ENCODE peak calls at places on chromosome 12, in eight cellular contexts. One of them, this sample, is unnamed.

GRCh38 chr12:6792522-6793201 is 3.3 kb downstream of the CD4 start:
- DNase-seq in AG10803: no peak
- DNase-seq in cardiac muscle cell: peak; percentile 32
- DNase-seq in A673: no peak
- DNase-seq in mucosa of descending colon: no peak
- DNase-seq in colonic mucosa: no peak
- DNase-seq in lower leg skin: no peak
- DNase-seq in CD8-positive, alpha-beta T cell: peak; percentile 22
- DNase-seq in this sample: no peak

GRCh38 chr12:118773956-118774723 is 207.2 kb upstream of the SRRM4 start:
- DNase-seq in AG10803: no peak
- DNase-seq in cardiac muscle cell: peak; percentile 29
- DNase-seq in A673: no peak
- DNase-seq in mucosa of descending colon: no peak
- DNase-seq in colonic mucosa: no peak
- DNase-seq in lower leg skin: no peak
- DNase-seq in CD8-positive, alpha-beta T cell: no peak
- DNase-seq in this sample: no peak

GRCh38 chr12:128382946-128383739 is 116.2 kb downstream of the TMEM132C start:
- DNase-seq in AG10803: no peak
- DNase-seq in cardiac muscle cell: no peak
- DNase-seq in A673: no peak
- DNase-seq in mucosa of descending colon: no peak
- DNase-seq in colonic mucosa: no peak
- DNase-seq in lower leg skin: no peak
- DNase-seq in CD8-positive, alpha-beta T cell: no peak
- DNase-seq in this sample: no peak

GRCh38 chr12:62730649-62731377 is 204.1 kb downstream of the PPM1H start:
- DNase-seq in AG10803: peak; percentile 97
- DNase-seq in cardiac muscle cell: no peak
- DNase-seq in A673: no peak
- DNase-seq in mucosa of descending colon: no peak
- DNase-seq in colonic mucosa: no peak
- DNase-seq in lower leg skin: no peak
- DNase-seq in CD8-positive, alpha-beta T cell: no peak
- DNase-seq in this sample: peak; percentile 97

GRCh38 chr12:64749466-64750202 is 9.6 kb downstream of the GNS start:
- DNase-seq in AG10803: no peak
- DNase-seq in cardiac muscle cell: no peak
- DNase-seq in A673: no peak
- DNase-seq in mucosa of descending colon: no peak
- DNase-seq in colonic mucosa: no peak
- DNase-seq in lower leg skin: no peak
- DNase-seq in CD8-positive, alpha-beta T cell: no peak
- DNase-seq in this sample: no peak

GRCh38 chr12:57694459-57695019 is 607 bp downstream of the OS9 start:
- DNase-seq in AG10803: no peak
- DNase-seq in cardiac muscle cell: peak; percentile 25
- DNase-seq in A673: no peak
- DNase-seq in mucosa of descending colon: peak; percentile 66
- DNase-seq in colonic mucosa: peak; percentile 59
- DNase-seq in lower leg skin: no peak
- DNase-seq in CD8-positive, alpha-beta T cell: no peak
- DNase-seq in this sample: no peak

GRCh38 chr12:105331805-105332251 is 1.3 kb downstream of the C12orf75 start:
- DNase-seq in AG10803: no peak
- DNase-seq in cardiac muscle cell: no peak
- DNase-seq in A673: no peak
- DNase-seq in mucosa of descending colon: no peak
- DNase-seq in colonic mucosa: peak; percentile 58
- DNase-seq in lower leg skin: no peak
- DNase-seq in CD8-positive, alpha-beta T cell: peak; percentile 21
- DNase-seq in this sample: no peak

GRCh38 chr12:121128908-121129704 is 3.6 kb upstream of the P2RX7 start:
- DNase-seq in AG10803: peak; percentile 38
- DNase-seq in cardiac muscle cell: no peak
- DNase-seq in A673: peak; percentile 79
- DNase-seq in mucosa of descending colon: peak; percentile 71
- DNase-seq in colonic mucosa: peak; percentile 75
- DNase-seq in lower leg skin: peak; percentile 81
- DNase-seq in CD8-positive, alpha-beta T cell: peak; percentile 65
- DNase-seq in this sample: peak; percentile 69

GRCh38 chr12:56014205-56014604 is 6.6 kb upstream of the IKZF4 start:
- DNase-seq in AG10803: no peak
- DNase-seq in cardiac muscle cell: no peak
- DNase-seq in A673: no peak
- DNase-seq in mucosa of descending colon: no peak
- DNase-seq in colonic mucosa: peak; percentile 48
- DNase-seq in lower leg skin: no peak
- DNase-seq in CD8-positive, alpha-beta T cell: no peak
- DNase-seq in this sample: no peak

GRCh38 chr12:48969847-48970701 is 1.5 kb downstream of the WNT10B start:
- DNase-seq in AG10803: no peak
- DNase-seq in cardiac muscle cell: peak; percentile 58
- DNase-seq in A673: no peak
- DNase-seq in mucosa of descending colon: peak; percentile 59
- DNase-seq in colonic mucosa: no peak
- DNase-seq in lower leg skin: no peak
- DNase-seq in CD8-positive, alpha-beta T cell: no peak
- DNase-seq in this sample: no peak

GRCh38 chr12:46459111-46459510 is 86.5 kb upstream of the SLC38A2 start:
- DNase-seq in AG10803: peak; percentile 41
- DNase-seq in cardiac muscle cell: no peak
- DNase-seq in A673: no peak
- DNase-seq in mucosa of descending colon: no peak
- DNase-seq in colonic mucosa: no peak
- DNase-seq in lower leg skin: no peak
- DNase-seq in CD8-positive, alpha-beta T cell: no peak
- DNase-seq in this sample: peak; percentile 89

GRCh38 chr12:111578971-111579340 is 20.2 kb downstream of the ATXN2 start:
- DNase-seq in AG10803: no peak
- DNase-seq in cardiac muscle cell: no peak
- DNase-seq in A673: no peak
- DNase-seq in mucosa of descending colon: no peak
- DNase-seq in colonic mucosa: no peak
- DNase-seq in lower leg skin: no peak
- DNase-seq in CD8-positive, alpha-beta T cell: no peak
- DNase-seq in this sample: no peak

GRCh38 chr12:30585877-30586276 is 109.8 kb downstream of the IPO8 start:
- DNase-seq in AG10803: no peak
- DNase-seq in cardiac muscle cell: no peak
- DNase-seq in A673: no peak
- DNase-seq in mucosa of descending colon: no peak
- DNase-seq in colonic mucosa: no peak
- DNase-seq in lower leg skin: no peak
- DNase-seq in CD8-positive, alpha-beta T cell: no peak
- DNase-seq in this sample: no peak

GRCh38 chr12:25970916-25971674 is 12.6 kb downstream of the RASSF8 start:
- DNase-seq in AG10803: no peak
- DNase-seq in cardiac muscle cell: no peak
- DNase-seq in A673: no peak
- DNase-seq in mucosa of descending colon: no peak
- DNase-seq in colonic mucosa: no peak
- DNase-seq in lower leg skin: peak; percentile 33
- DNase-seq in CD8-positive, alpha-beta T cell: no peak
- DNase-seq in this sample: peak; percentile 62

GRCh38 chr12:110047297-110047940 is 903 bp downstream of the C12orf76 start:
- DNase-seq in AG10803: no peak
- DNase-seq in cardiac muscle cell: no peak
- DNase-seq in A673: no peak
- DNase-seq in mucosa of descending colon: no peak
- DNase-seq in colonic mucosa: no peak
- DNase-seq in lower leg skin: no peak
- DNase-seq in CD8-positive, alpha-beta T cell: no peak
- DNase-seq in this sample: no peak

GRCh38 chr12:132398386-132398991 is 69.1 kb upstream of the GALNT9 start:
- DNase-seq in AG10803: no peak
- DNase-seq in cardiac muscle cell: no peak
- DNase-seq in A673: no peak
- DNase-seq in mucosa of descending colon: no peak
- DNase-seq in colonic mucosa: no peak
- DNase-seq in lower leg skin: no peak
- DNase-seq in CD8-positive, alpha-beta T cell: no peak
- DNase-seq in this sample: no peak

GRCh38 chr12:132396657-132397056 is 67.3 kb upstream of the GALNT9 start:
- DNase-seq in AG10803: no peak
- DNase-seq in cardiac muscle cell: no peak
- DNase-seq in A673: no peak
- DNase-seq in mucosa of descending colon: no peak
- DNase-seq in colonic mucosa: no peak
- DNase-seq in lower leg skin: no peak
- DNase-seq in CD8-positive, alpha-beta T cell: no peak
- DNase-seq in this sample: no peak

GRCh38 chr12:132395908-132396305 is 66.5 kb upstream of the GALNT9 start:
- DNase-seq in AG10803: no peak
- DNase-seq in cardiac muscle cell: no peak
- DNase-seq in A673: no peak
- DNase-seq in mucosa of descending colon: no peak
- DNase-seq in colonic mucosa: no peak
- DNase-seq in lower leg skin: no peak
- DNase-seq in CD8-positive, alpha-beta T cell: no peak
- DNase-seq in this sample: no peak

GRCh38 chr12:132397934-132398385 is 68.6 kb upstream of the GALNT9 start:
- DNase-seq in AG10803: no peak
- DNase-seq in cardiac muscle cell: no peak
- DNase-seq in A673: no peak
- DNase-seq in mucosa of descending colon: no peak
- DNase-seq in colonic mucosa: no peak
- DNase-seq in lower leg skin: no peak
- DNase-seq in CD8-positive, alpha-beta T cell: no peak
- DNase-seq in this sample: no peak

GRCh38 chr12:132397152-132397933 is 68.0 kb upstream of the GALNT9 start:
- DNase-seq in AG10803: no peak
- DNase-seq in cardiac muscle cell: no peak
- DNase-seq in A673: no peak
- DNase-seq in mucosa of descending colon: no peak
- DNase-seq in colonic mucosa: no peak
- DNase-seq in lower leg skin: no peak
- DNase-seq in CD8-positive, alpha-beta T cell: no peak
- DNase-seq in this sample: no peak
- H3K4me3 ChIP-seq in AG10803: no peak overlapping the region
- H3K4me3 ChIP-seq in cardiac muscle cell: no peak overlapping the region
- H3K4me3 ChIP-seq in A673: no peak overlapping the region
- H3K4me3 ChIP-seq in mucosa of descending colon: no peak overlapping the region
- H3K4me3 ChIP-seq in colonic mucosa: no peak overlapping the region
- H3K4me3 ChIP-seq in lower leg skin: no peak overlapping the region
- H3K4me3 ChIP-seq in CD8-positive, alpha-beta T cell: no peak overlapping the region
- H3K4me3 ChIP-seq in this sample: no peak overlapping the region

DNA sequence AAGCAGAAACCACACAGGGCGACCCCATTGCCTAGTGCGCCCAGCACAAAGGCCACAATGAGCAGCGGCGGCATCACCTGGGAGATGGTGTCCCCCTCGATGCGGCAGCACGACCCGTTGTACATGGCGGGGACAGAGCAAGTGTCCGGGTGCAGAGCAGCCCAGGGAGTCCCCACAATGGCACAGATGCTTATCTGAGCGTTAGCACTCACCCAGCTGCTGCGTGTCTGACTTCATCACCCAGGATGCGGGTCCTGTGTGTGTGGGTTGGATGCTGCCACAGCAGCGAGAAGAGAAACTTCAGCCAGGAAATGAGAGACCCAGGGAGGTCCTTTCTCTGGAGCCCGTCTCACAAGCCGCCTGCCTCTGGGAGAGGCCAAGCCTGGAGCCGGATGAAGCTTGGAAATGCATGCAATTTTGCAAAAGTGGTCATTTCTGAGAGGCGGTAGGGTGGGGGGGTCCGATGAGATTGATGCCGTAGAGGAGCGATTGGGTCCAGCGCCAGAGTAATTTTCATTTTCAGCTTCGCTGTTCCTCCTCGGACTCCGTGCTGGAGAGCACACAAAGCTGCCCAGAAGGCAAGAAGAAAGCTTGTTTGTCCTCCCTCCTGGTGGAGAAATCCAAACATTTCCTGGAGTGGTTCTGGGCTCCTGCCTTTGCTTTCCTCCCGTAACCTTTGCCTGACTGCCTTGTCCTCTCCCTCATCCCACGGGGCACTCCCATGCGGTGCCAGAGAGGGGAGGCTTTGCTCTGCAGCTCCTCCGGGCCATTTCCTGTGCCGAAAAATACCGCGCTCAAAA is at the start of gene HCAR1:
- DNase-seq in AG10803: peak; percentile 5
- DNase-seq in cardiac muscle cell: no peak
- DNase-seq in A673: peak; percentile 48
- DNase-seq in mucosa of descending colon: no peak
- DNase-seq in colonic mucosa: no peak
- DNase-seq in lower leg skin: no peak
- DNase-seq in CD8-positive, alpha-beta T cell: no peak
- DNase-seq in this sample: peak; percentile 30
- TF ChIP-seq CTCF in AG10803: no peak
- TF ChIP-seq CTCF in cardiac muscle cell: peak; percentile 12
- TF ChIP-seq CTCF in A673: no peak
- TF ChIP-seq CTCF in mucosa of descending colon: no peak
- TF ChIP-seq CTCF in colonic mucosa: no peak
- TF ChIP-seq CTCF in lower leg skin: no peak
- TF ChIP-seq CTCF in CD8-positive, alpha-beta T cell: no peak
- TF ChIP-seq CTCF in this sample: peak; percentile 27

GRCh38 chr12:77833329-77833728 is 2.6 kb downstream of the NAV3 start:
- DNase-seq in AG10803: no peak
- DNase-seq in cardiac muscle cell: no peak
- DNase-seq in A673: peak; percentile 64
- DNase-seq in mucosa of descending colon: no peak
- DNase-seq in colonic mucosa: no peak
- DNase-seq in lower leg skin: no peak
- DNase-seq in CD8-positive, alpha-beta T cell: no peak
- DNase-seq in this sample: no peak
- H3K4me3 ChIP-seq in AG10803: no peak overlapping the region
- H3K4me3 ChIP-seq in cardiac muscle cell: no peak overlapping the region
- H3K4me3 ChIP-seq in A673: no peak overlapping the region
- H3K4me3 ChIP-seq in mucosa of descending colon: no peak overlapping the region
- H3K4me3 ChIP-seq in colonic mucosa: no peak overlapping the region
- H3K4me3 ChIP-seq in lower leg skin: no peak overlapping the region
- H3K4me3 ChIP-seq in CD8-positive, alpha-beta T cell: no peak overlapping the region
- H3K4me3 ChIP-seq in this sample: no peak overlapping the region

GRCh38 chr12:131046813-131047788 is 93.4 kb downstream of the ADGRD1 start:
- DNase-seq in AG10803: no peak
- DNase-seq in cardiac muscle cell: no peak
- DNase-seq in A673: no peak
- DNase-seq in mucosa of descending colon: no peak
- DNase-seq in colonic mucosa: no peak
- DNase-seq in lower leg skin: peak; percentile 44
- DNase-seq in CD8-positive, alpha-beta T cell: no peak
- DNase-seq in this sample: no peak
- TF ChIP-seq CTCF in AG10803: no peak
- TF ChIP-seq CTCF in cardiac muscle cell: no peak
- TF ChIP-seq CTCF in A673: no peak
- TF ChIP-seq CTCF in mucosa of descending colon: no peak
- TF ChIP-seq CTCF in colonic mucosa: no peak
- TF ChIP-seq CTCF in lower leg skin: no peak
- TF ChIP-seq CTCF in CD8-positive, alpha-beta T cell: no peak
- TF ChIP-seq CTCF in this sample: no peak

This sample was measured in fibroblast of the aortic adventitia.